ENCODE peak calls at places on chromosomes 11 and 22, in ten cellular contexts. L is AG04450; J is stimulated activated CD8-positive, alpha-beta memory T cell treated with anti-CD3 and anti-CD28 coated beads, Interleukin-4, amount 100 ng/mL, for 4 hours; U is fibroblast of villous mesenchyme; Z is progenitor cell of endocrine pancreas; V is HL-60; Q is NCI-H1436; B is activated CD8-positive, alpha-beta memory T cell treated with anti-CD3 and anti-CD28 coated beads for 1 hour; F is GM12892; W is activated T-cell treated with anti-CD3 and anti-CD28 coated beads for 1 hour. T is an unnamed sample.

GRCh38 chr22:37063436-37064420 is 12.2 kb downstream of the KCTD17 start:
- DNase-seq in L (no peak), J (no peak), U (no peak), Z (no peak), V (no peak), Q (peak), B (no peak), F (no peak), W (no peak), T (no peak)

GRCh38 chr11:113446112-113446511 is 29.1 kb downstream of the DRD2 start:
- DNase-seq in L (no peak), J (no peak), U (peak), Z (no peak), V (no peak), Q (no peak), B (no peak), F (no peak), W (no peak), T (no peak)

GRCh38 chr11:120394119-120394518 is 57.9 kb downstream of the ARHGEF12 start:
- DNase-seq in L (no peak), J (no peak), U (no peak), Z (no peak), V (no peak), Q (no peak), B (no peak), F (no peak), W (no peak), T (no peak)

GRCh38 chr11:2380807-2381350 is 3.8 kb downstream of the CD81 start:
- DNase-seq in L (no peak), J (no peak), U (peak), Z (no peak), V (peak), Q (no peak), B (no peak), F (no peak), W (no peak), T (no peak)

GRCh38 chr11:97979741-97980140 is 1041.0 kb upstream of the CNTN5 start:
- DNase-seq in L (no peak), J (no peak), U (no peak), Z (no peak), V (no peak), Q (no peak), B (no peak), F (no peak), W (no peak), T (no peak)

GRCh38 chr11:72338741-72339140 is 94.8 kb upstream of the PHOX2A start:
- DNase-seq in L (no peak), J (no peak), U (peak), Z (no peak), V (no peak), Q (no peak), B (no peak), F (no peak), W (no peak), T (no peak)

GRCh38 chr11:26820739-26821138 is 98.9 kb upstream of the SLC5A12 start:
- DNase-seq in L (peak), J (no peak), U (peak), Z (no peak), V (no peak), Q (no peak), B (no peak), F (no peak), W (no peak), T (no peak)

GRCh38 chr11:68444566-68444965 is 16.0 kb upstream of the PPP6R3 start:
- DNase-seq in L (no peak), J (no peak), U (no peak), Z (no peak), V (no peak), Q (no peak), B (no peak), F (peak), W (no peak), T (no peak)

GRCh38 chr11:133162228-133162627 is 370.1 kb downstream of the OPCML start:
- DNase-seq in L (no peak), J (no peak), U (no peak), Z (no peak), V (no peak), Q (no peak), B (no peak), F (no peak), W (no peak), T (no peak)

GRCh38 chr11:201936-202335 is 5.3 kb downstream of the BET1L start:
- DNase-seq in L (no peak), J (no peak), U (no peak), Z (no peak), V (peak), Q (no peak), B (no peak), F (no peak), W (no peak), T (no peak)

GRCh38 chr11:112526699-112527410 is 266.2 kb upstream of the PLET1 start:
- DNase-seq in L (no peak), J (no peak), U (peak), Z (no peak), V (no peak), Q (no peak), B (no peak), F (no peak), W (no peak), T (no peak)

GRCh38 chr11:78313181-78313788 is 104.3 kb downstream of the GAB2 start:
- DNase-seq in L (no peak), J (no peak), U (peak), Z (no peak), V (no peak), Q (peak), B (no peak), F (no peak), W (no peak), T (no peak)

GRCh38 chr22:23816552-23816976 is 22.2 kb downstream of the DERL3 start:
- DNase-seq in L (no peak), J (no peak), U (no peak), Z (no peak), V (no peak), Q (no peak), B (no peak), F (no peak), W (no peak), T (no peak)